ENCODE peak calls at places on chromosomes 16 and 17, in five cellular contexts. Z, A, P, H and Y are unnamed samples.

GRCh38 chr17:17868637-17869522 is 32.1 kb upstream of the SREBF1 start:
- DNase-seq in P (peak), H (peak), Z (no peak), A (no peak), Y (no peak)

GRCh38 chr17:42274812-42275526 is 1.2 kb downstream of the STAT5B start:
- DNase-seq in A (no peak), Z (no peak), H (no peak), P (no peak), Y (no peak)

GRCh38 chr16:81560979-81561657 is 116.5 kb downstream of the CMIP start:
- DNase-seq in Z (no peak), P (no peak), A (no peak), H (no peak), Y (peak)

GRCh38 chr16:81790772-81791171 is 11.7 kb downstream of the PLCG2 start:
- DNase-seq in A (no peak), H (no peak), Z (peak), P (no peak), Y (no peak)

GRCh38 chr17:78610951-78611511 is 33.8 kb upstream of the DNAH17 start:
- DNase-seq in H (no peak), Z (no peak), A (no peak), P (peak), Y (no peak)

GRCh38 chr16:27721548-27722265 is 171.8 kb downstream of the KATNIP start:
- DNase-seq in P (peak), A (no peak), Z (peak), H (peak), Y (no peak)

GRCh38 chr17:78022425-78022824 is 63.9 kb downstream of the TNRC6C start:
- DNase-seq in A (no peak), P (no peak), Z (no peak), H (no peak), Y (no peak)

GRCh38 chr16:27455700-27456099 is 53.7 kb downstream of the IL21R start:
- DNase-seq in Z (no peak), H (no peak), A (no peak), P (peak), Y (no peak)

GRCh38 chr17:15413101-15413750 is 54.2 kb downstream of the CDRT4 start:
- DNase-seq in H (no peak), A (no peak), Z (no peak), P (no peak), Y (no peak)

GRCh38 chr17:57523926-57524634 is 221.0 kb downstream of the CCDC182 start:
- DNase-seq in A (no peak), Z (no peak), P (peak), H (no peak), Y (peak)

GRCh38 chr17:27824745-27825144 is 24.4 kb upstream of the NOS2 start:
- DNase-seq in Z (no peak), A (no peak), P (no peak), H (no peak), Y (no peak)

GRCh38 chr16:49876716-49877129 is 20.8 kb upstream of the ZNF423 start:
- DNase-seq in A (no peak), P (peak), Z (peak), H (no peak), Y (no peak)

GRCh38 chr17:31724619-31725018 is 134.4 kb downstream of the COPRS start:
- DNase-seq in P (no peak), Z (no peak), H (no peak), A (no peak), Y (no peak)

GRCh38 chr16:2086812-2087425 is 39.1 kb downstream of the TSC2 start:
- DNase-seq in A (no peak), H (no peak), Z (no peak), P (no peak), Y (no peak)

GRCh38 chr17:68455756-68456528 is 1.4 kb downstream of the WIPI1 start:
- DNase-seq in H (no peak), A (peak), P (no peak), Z (peak), Y (no peak)

GRCh38 chr16:81450783-81451491 is 6.3 kb downstream of the CMIP start:
- DNase-seq in A (no peak), Z (no peak), P (peak), H (no peak), Y (no peak)

GRCh38 chr16:70252355-70252988 is 732 bp upstream of the EXOSC6 start:
- DNase-seq in H (no peak), P (no peak), A (no peak), Z (no peak), Y (no peak)

GRCh38 chr16:30958164-30959083 is 870 bp downstream of the SETD1A start:
- DNase-seq in Z (peak), A (no peak), H (no peak), P (no peak), Y (no peak)

DNA sequence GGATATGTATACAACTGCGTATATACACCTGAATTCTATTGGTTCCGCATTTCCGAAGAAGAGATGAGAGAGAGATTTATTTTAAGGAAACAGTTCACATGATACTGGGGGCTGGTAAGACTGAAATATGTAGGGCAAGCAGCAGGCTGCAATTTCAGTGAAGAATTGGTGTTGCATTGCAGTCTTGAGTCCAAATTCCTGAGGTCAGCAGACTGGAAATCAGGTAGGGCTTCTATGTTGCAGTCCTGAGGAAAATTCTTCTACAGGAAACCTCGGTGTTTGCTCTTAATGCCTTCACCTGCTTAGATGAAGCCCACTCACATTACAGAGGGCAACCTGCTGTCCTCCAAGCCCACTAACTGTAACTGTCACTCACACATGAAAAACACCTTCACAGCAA is 128.2 kb upstream of the MED13 start:
- DNase-seq in P (no peak), H (no peak), A (no peak), Z (no peak), Y (peak)
- TF ChIP-seq CTCF in P (no peak), H (no peak), A (no peak), Z (no peak), Y (no peak)

GRCh38 chr16:588889-589657 is 793 bp upstream of the RAB40C start:
- DNase-seq in H (peak), A (peak), P (peak), Z (peak), Y (peak)

GRCh38 chr16:585351-585750 is 4.5 kb upstream of the RAB40C start:
- DNase-seq in H (no peak), A (no peak), P (no peak), Z (no peak), Y (no peak)

GRCh38 chr16:588639-588888 is 1.3 kb upstream of the RAB40C start:
- DNase-seq in P (no peak), H (peak), Z (peak), A (no peak), Y (no peak)

GRCh38 chr16:586047-586644 is 3.7 kb upstream of the RAB40C start:
- DNase-seq in H (no peak), P (no peak), Z (no peak), A (no peak), Y (no peak)

GRCh38 chr16:586645-587590 is 2.9 kb upstream of the RAB40C start:
- DNase-seq in H (no peak), A (no peak), P (no peak), Z (no peak), Y (no peak)
- H3K4me3 ChIP-seq in H (no peak), A (no peak), P (no peak), Z (no peak), Y (no peak)

GRCh38 chr17:81325057-81325973 is 30.2 kb upstream of the SLC38A10 start:
- DNase-seq in P (no peak), A (no peak), Z (no peak), H (no peak), Y (no peak)

GRCh38 chr17:81324177-81324905 is 29.2 kb upstream of the SLC38A10 start:
- DNase-seq in A (no peak), H (no peak), Z (no peak), P (no peak), Y (no peak)

GRCh38 chr17:81323411-81323868 is 28.3 kb upstream of the SLC38A10 start:
- DNase-seq in H (no peak), P (no peak), A (no peak), Z (no peak), Y (no peak)

GRCh38 chr17:81323083-81323369 is 27.9 kb upstream of the SLC38A10 start:
- DNase-seq in H (no peak), P (no peak), A (no peak), Z (no peak), Y (no peak)

DNA sequence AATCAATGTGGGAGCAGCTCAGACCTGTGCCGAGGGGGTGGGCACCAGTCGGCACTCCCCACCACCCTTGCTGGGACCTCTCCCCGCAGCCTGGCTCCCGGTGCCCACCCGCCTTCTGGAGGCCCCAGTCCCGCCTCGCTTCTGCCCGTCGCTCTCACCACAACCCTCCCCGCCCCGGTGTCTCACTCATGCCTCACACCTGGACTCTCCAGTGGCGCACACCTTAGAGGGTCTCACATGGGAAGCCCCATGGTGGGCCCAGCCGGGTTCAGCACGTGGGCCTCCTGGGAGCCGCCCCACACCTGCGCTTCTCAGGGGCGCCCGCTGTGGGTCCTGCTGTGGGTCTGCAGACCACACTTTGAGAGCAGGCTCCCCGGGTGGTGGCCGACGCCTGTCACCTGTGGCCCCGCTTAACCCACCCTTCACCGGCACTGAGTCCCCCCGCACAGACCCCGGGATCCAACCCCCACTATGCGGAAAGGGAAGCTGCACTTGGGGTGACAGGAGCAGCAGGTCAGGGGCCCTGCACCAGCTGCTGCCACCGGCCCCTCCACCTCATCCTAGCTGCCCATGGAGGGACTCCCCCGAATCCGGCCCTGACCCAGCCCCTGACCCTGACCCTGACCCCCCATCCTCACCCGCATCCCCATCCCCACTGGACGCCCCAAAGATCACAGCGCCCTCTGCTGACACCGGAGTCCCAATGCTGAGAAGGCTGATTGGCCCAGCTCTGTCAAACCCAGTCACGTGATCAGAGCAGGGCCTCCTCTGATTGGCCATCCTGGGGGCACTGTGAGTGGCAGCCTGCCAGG is 27.4 kb upstream of the SLC38A10 start:
- DNase-seq in H (no peak), P (no peak), A (no peak), Z (no peak), Y (no peak)
- TF ChIP-seq CTCF in H (no peak), P (peak), A (peak), Z (peak), Y (peak)

DNA sequence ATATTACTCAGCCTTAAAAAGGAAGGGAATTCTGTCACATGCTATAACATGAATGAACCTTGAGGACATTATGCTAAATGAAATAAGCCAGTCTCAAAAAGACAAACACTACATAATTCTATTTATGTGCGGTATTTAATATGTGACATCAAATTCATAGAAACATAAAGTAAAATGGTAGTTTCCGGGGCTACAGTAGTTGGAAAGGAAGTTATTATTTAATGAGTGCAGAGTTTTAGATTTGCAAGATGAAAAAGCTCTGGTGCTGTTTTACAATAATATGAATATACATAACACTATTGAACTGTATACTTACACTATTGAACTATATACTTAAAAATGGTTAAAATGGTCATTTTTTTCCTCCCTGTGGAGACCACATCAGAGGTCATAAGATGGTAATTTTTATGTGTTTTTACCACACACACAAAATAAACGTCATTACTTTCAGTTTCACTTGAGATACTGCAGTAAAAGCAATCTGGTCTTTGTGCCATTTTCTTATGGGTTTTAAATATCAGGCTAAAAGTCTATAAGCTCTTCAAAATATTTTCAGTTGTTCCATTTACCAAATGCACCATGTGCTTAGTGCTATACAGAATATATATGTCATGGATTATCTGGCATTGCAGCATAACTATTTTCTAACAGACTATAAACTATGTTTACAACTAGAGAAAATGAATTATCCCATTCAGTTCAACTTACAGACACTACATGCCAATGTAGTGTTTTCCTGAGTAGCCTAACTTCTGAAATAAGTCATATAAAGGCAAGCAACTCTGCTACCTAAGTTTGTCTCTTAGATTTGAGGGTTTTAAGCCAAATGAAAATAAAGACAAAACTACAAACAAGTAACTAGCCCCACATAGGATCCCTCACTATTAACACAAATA is 90.9 kb downstream of the SPAG9 start:
- DNase-seq in A (no peak), H (no peak), Z (no peak), P (no peak), Y (no peak)
- H3K4me3 ChIP-seq in A (no peak), H (peak), Z (no peak), P (no peak), Y (no peak)